ENCODE peak calls at places on chromosomes 16 and 17, in four cellular contexts. N is CD8-positive, alpha-beta T cell; P is IMR-90; O is heart left ventricle. Q is an unnamed sample. For H3K4me1, the result is how much of the 10 kb centered on the place peaks cover.

GRCh38 chr16:9647981-9648701 is 534.1 kb downstream of the GRIN2A start:
- DNase-seq in O (no peak), P (no peak), N (no peak), Q (peak)

GRCh38 chr16:30184430-30185140 is 1.2 kb downstream of the CORO1A start:
- DNase-seq in N (peak), P (no peak), O (peak), Q (no peak)

GRCh38 chr17:47816947-47817346 is 4.6 kb downstream of the OSBPL7 start:
- DNase-seq in P (no peak), N (no peak), O (peak), Q (no peak)

GRCh38 chr17:8479431-8479947 is 43.8 kb downstream of the NDEL1 start:
- DNase-seq in N (no peak), O (peak), P (peak), Q (no peak)

GRCh38 chr17:29158096-29158495 is 22.1 kb downstream of the MYO18A start:
- DNase-seq in P (no peak), O (no peak), N (no peak), Q (no peak)

GRCh38 chr17:63249256-63250006 is 196.7 kb downstream of the CYB561 start:
- DNase-seq in N (no peak), P (peak), O (no peak), Q (no peak)

GRCh38 chr16:48494742-48495141 is 109.5 kb upstream of the SIAH1 start:
- DNase-seq in N (no peak), P (no peak), O (no peak), Q (no peak)

GRCh38 chr16:2083876-2084687 is 36.3 kb downstream of the TSC2 start:
- DNase-seq in O (no peak), N (no peak), P (no peak), Q (no peak)

GRCh38 chr16:19126300-19126699 is 12.5 kb downstream of the ITPRIPL2 start:
- DNase-seq in N (no peak), O (no peak), P (no peak), Q (no peak)

GRCh38 chr17:69286257-69286656 is 40.7 kb downstream of the ABCA5 start:
- DNase-seq in P (no peak), O (no peak), N (no peak), Q (peak)

GRCh38 chr16:68072038-68072695 is 13.0 kb upstream of the NFATC3 start:
- DNase-seq in P (peak), O (no peak), N (no peak), Q (peak)

GRCh38 chr17:82301916-82302497 is 15.4 kb downstream of the CD7 start:
- DNase-seq in N (peak), O (no peak), P (no peak), Q (no peak)

GRCh38 chr17:66343531-66344078 is 41.2 kb downstream of the PRKCA start:
- DNase-seq in P (no peak), N (no peak), O (no peak), Q (no peak)

GRCh38 chr17:691423-691822 is 23.2 kb downstream of the VPS53 start:
- DNase-seq in P (peak), O (no peak), N (no peak), Q (peak)

GRCh38 chr16:49464877-49465504 is 91.4 kb downstream of the C16orf78 start:
- DNase-seq in P (no peak), N (no peak), O (no peak), Q (no peak)

GRCh38 chr17:15954222-15954621 is 9.3 kb downstream of the ADORA2B start:
- DNase-seq in O (no peak), P (peak), N (no peak), Q (peak)

GRCh38 chr16:69443809-69444611 is 19.6 kb downstream of the CYB5B start:
- DNase-seq in N (peak), O (no peak), P (peak), Q (peak)

GRCh38 chr16:1082266-1082951 is 9.9 kb downstream of the SSTR5 start:
- DNase-seq in O (no peak), P (peak), N (no peak), Q (no peak)
- H3K4me1 ChIP-seq in O (under half), P (under half), N (under half), Q (under half)

GRCh38 chr17:2844386-2844785 is 48.1 kb downstream of the RAP1GAP2 start:
- DNase-seq in N (no peak), P (peak), O (no peak), Q (no peak)
- TF ChIP-seq CTCF in N (no peak), P (no peak), O (no peak), Q (no peak)

GRCh38 chr16:72999541-73000019 is 48.3 kb downstream of the ZFHX3 start:
- DNase-seq in N (no peak), P (no peak), O (no peak), Q (no peak)

GRCh38 chr16:73002836-73003235 is 45.1 kb downstream of the ZFHX3 start:
- DNase-seq in N (no peak), O (no peak), P (peak), Q (no peak)

GRCh38 chr16:73000020-73000906 is 47.7 kb downstream of the ZFHX3 start:
- DNase-seq in O (peak), P (no peak), N (no peak), Q (no peak)

GRCh38 chr16:72997141-72997542 is 50.8 kb downstream of the ZFHX3 start:
- DNase-seq in P (peak), O (no peak), N (no peak), Q (no peak)

DNA sequence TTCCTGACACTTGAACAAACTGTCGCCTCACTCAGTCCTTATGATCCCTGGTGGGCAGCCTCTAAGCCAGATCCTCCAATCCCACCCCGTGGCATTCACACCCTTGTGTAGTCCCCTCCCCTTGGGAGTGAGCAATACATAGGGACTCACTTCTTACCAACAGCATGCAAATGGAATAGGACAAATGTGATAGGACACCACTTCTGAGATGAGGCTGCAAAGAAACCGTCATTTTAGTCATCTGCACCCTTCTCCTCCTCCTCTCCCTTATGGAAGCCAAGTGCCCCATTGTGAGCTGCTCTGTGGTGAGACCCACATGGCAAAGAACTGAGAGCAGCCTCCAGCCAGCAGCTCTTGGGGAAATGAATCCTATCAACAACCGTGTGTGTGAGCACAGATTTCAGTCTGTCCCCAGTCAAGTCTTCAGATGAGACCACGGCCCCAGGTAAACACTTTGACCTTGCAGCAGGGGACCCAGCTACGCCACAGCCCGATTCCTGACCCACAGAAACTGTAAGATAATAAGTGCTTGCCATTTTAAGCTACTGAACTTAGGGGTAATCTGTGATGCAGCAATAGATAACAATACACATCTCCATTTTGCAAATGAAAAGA is 46.9 kb downstream of the ZFHX3 start:
- DNase-seq in P (no peak), N (no peak), O (no peak), Q (no peak)
- H3K4me1 ChIP-seq in P (under half), N (under half), O (under half), Q (under half)

DNA sequence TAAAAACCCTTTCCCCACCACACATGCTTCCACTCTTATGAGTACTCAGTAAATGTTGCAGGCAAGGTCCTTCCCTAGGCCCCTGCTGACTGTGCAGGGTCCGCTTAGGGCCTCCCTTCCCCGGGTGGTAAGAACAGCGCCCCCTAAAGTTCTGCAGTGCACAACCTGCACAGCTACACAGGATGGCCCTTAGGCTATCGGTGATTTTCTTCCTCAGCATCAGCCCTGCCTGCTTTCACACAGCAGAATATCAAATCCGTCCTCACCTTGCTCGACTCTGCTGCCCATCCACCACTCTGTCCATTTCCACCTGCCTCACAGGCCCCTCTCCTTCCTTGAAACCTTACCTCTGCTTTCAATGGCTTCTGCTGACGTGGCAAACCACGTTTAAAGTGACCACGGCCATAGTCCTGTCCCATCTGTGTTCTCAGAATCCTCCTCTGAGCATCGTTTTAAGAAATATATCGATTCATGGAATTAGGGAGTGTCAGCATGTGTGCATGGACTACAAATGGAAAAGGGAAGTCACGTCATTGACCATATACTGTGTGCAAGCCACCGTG is 51.4 kb upstream of the TMEM132E start:
- DNase-seq in P (no peak), N (no peak), O (no peak), Q (no peak)
- TF ChIP-seq CTCF in P (no peak), N (no peak), O (no peak), Q (peak)

GRCh38 chr16:13492046-13492445 is 427.9 kb upstream of the ERCC4 start:
- DNase-seq in P (no peak), O (no peak), N (no peak), Q (no peak)
- H3K4me1 ChIP-seq in P (under half), O (under half), N (under half), Q (under half)

GRCh38 chr17:30378191-30378796 is 433 bp upstream of the CPD start:
- DNase-seq in P (peak), N (peak), O (peak), Q (no peak)

GRCh38 chr17:30380106-30380420 is 1.3 kb downstream of the CPD start:
- DNase-seq in N (no peak), O (no peak), P (peak), Q (no peak)

GRCh38 chr17:30378797-30379302 is at the start of gene CPD:
- DNase-seq in P (peak), O (peak), N (peak), Q (peak)

GRCh38 chr17:30380643-30381419 is 2.1 kb downstream of the CPD start:
- DNase-seq in P (no peak), N (no peak), O (no peak), Q (no peak)

DNA sequence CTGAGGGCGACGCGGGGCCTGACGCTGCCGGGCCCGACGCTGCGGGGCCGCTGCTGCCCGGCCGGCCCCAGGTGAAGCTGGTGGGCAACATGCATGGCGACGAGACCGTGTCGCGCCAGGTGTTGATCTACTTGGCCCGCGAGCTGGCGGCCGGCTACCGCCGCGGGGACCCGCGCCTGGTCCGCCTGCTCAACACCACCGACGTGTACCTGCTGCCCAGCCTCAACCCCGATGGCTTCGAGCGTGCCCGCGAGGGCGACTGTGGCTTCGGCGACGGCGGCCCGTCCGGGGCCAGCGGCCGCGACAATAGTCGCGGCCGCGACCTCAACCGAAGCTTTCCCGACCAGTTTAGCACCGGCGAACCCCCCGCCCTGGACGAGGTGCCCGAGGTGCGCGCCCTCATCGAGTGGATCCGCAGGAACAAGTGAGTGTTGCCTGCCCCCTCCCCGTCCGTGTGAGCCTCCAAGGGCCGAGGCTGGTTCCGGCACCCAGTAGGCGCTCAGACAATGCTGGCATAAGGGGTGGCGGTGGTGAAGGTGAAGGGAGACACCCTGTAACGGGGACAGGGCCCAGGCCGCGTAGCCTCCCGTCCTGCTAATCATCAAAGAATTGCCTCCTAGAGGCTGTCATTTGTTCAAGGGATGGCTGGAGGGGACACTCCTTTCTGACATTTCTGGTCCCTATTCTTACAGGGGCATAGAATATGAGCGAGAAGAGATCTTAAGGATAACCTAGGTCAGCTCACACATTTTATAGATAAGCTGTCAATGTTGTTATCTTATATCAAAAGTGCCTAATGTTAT is 777 bp downstream of the CPD start:
- DNase-seq in N (no peak), P (no peak), O (peak), Q (no peak)
- TF ChIP-seq CTCF in N (no peak), P (no peak), O (no peak), Q (no peak)

Q was measured in foreskin keratinocyte.